ENCODE peak calls at places on chromosomes 1 and 21, in six cellular contexts. One of them, this sample, is unnamed.

GRCh38 chr1:240888039-240888786 is 276.3 kb upstream of the GREM2 start:
- DNase-seq in K562: peak
- DNase-seq in GM23338: peak
- DNase-seq in GM12878: no peak
- DNase-seq in HepG2: peak
- DNase-seq in H1: peak
- DNase-seq in this sample: peak

GRCh38 chr1:201264072-201264471 is 19.2 kb upstream of the PKP1 start:
- DNase-seq in K562: no peak
- DNase-seq in GM23338: no peak
- DNase-seq in GM12878: no peak
- DNase-seq in HepG2: no peak
- DNase-seq in H1: no peak
- DNase-seq in this sample: no peak

GRCh38 chr1:154812911-154813816 is 56.9 kb downstream of the KCNN3 start:
- DNase-seq in K562: peak
- DNase-seq in GM23338: peak
- DNase-seq in GM12878: no peak
- DNase-seq in HepG2: no peak
- DNase-seq in H1: no peak
- DNase-seq in this sample: no peak

GRCh38 chr21:46189213-46189958 is 5.1 kb upstream of the SPATC1L start:
- DNase-seq in K562: no peak
- DNase-seq in GM23338: no peak
- DNase-seq in GM12878: no peak
- DNase-seq in HepG2: no peak
- DNase-seq in H1: no peak
- DNase-seq in this sample: no peak

GRCh38 chr1:174433451-174433850 is 14.3 kb upstream of the GPR52 start:
- DNase-seq in K562: no peak
- DNase-seq in GM23338: no peak
- DNase-seq in GM12878: no peak
- DNase-seq in HepG2: no peak
- DNase-seq in H1: no peak
- DNase-seq in this sample: no peak

GRCh38 chr1:117068580-117068979 is 8.5 kb downstream of the TTF2 start:
- DNase-seq in K562: no peak
- DNase-seq in GM23338: no peak
- DNase-seq in GM12878: no peak
- DNase-seq in HepG2: no peak
- DNase-seq in H1: no peak
- DNase-seq in this sample: no peak

GRCh38 chr1:100443739-100444571 is 91.6 kb downstream of the CDC14A start:
- DNase-seq in K562: no peak
- DNase-seq in GM23338: no peak
- DNase-seq in GM12878: peak
- DNase-seq in HepG2: no peak
- DNase-seq in H1: no peak
- DNase-seq in this sample: no peak

GRCh38 chr1:51792864-51793263 is 85.7 kb downstream of the NRDC start:
- DNase-seq in K562: no peak
- DNase-seq in GM23338: no peak
- DNase-seq in GM12878: no peak
- DNase-seq in HepG2: no peak
- DNase-seq in H1: no peak
- DNase-seq in this sample: no peak

GRCh38 chr1:212302745-212303383 is 17.7 kb downstream of the PPP2R5A start:
- DNase-seq in K562: no peak
- DNase-seq in GM23338: no peak
- DNase-seq in GM12878: no peak
- DNase-seq in HepG2: no peak
- DNase-seq in H1: no peak
- DNase-seq in this sample: no peak

GRCh38 chr1:111275079-111275478 is 15.6 kb upstream of the CHIA start:
- DNase-seq in K562: no peak
- DNase-seq in GM23338: no peak
- DNase-seq in GM12878: no peak
- DNase-seq in HepG2: no peak
- DNase-seq in H1: no peak
- DNase-seq in this sample: no peak

GRCh38 chr1:241612533-241613505 is 27.4 kb downstream of the CHML start:
- DNase-seq in K562: no peak
- DNase-seq in GM23338: peak
- DNase-seq in GM12878: no peak
- DNase-seq in HepG2: no peak
- DNase-seq in H1: no peak
- DNase-seq in this sample: no peak

GRCh38 chr1:240004086-240004749 is 87.5 kb upstream of the FMN2 start:
- DNase-seq in K562: peak
- DNase-seq in GM23338: peak
- DNase-seq in GM12878: no peak
- DNase-seq in HepG2: no peak
- DNase-seq in H1: no peak
- DNase-seq in this sample: peak

GRCh38 chr1:72357411-72357810 is 75.1 kb upstream of the NEGR1 start:
- DNase-seq in K562: no peak
- DNase-seq in GM23338: no peak
- DNase-seq in GM12878: no peak
- DNase-seq in HepG2: no peak
- DNase-seq in H1: no peak
- DNase-seq in this sample: no peak

GRCh38 chr1:182886985-182887384 is 47.8 kb downstream of the DHX9 start:
- DNase-seq in K562: no peak
- DNase-seq in GM23338: no peak
- DNase-seq in GM12878: no peak
- DNase-seq in HepG2: no peak
- DNase-seq in H1: no peak
- DNase-seq in this sample: no peak

GRCh38 chr1:164739189-164739588 is 180.2 kb downstream of the PBX1 start:
- DNase-seq in K562: no peak
- DNase-seq in GM23338: no peak
- DNase-seq in GM12878: no peak
- DNase-seq in HepG2: no peak
- DNase-seq in H1: no peak
- DNase-seq in this sample: no peak

GRCh38 chr21:36511484-36512227 is 31.7 kb upstream of the CLDN14 start:
- DNase-seq in K562: no peak
- DNase-seq in GM23338: no peak
- DNase-seq in GM12878: no peak
- DNase-seq in HepG2: no peak
- DNase-seq in H1: no peak
- DNase-seq in this sample: no peak

GRCh38 chr21:42039911-42040351 is 29.8 kb upstream of the ZBTB21 start:
- DNase-seq in K562: no peak
- DNase-seq in GM23338: no peak
- DNase-seq in GM12878: no peak
- DNase-seq in HepG2: no peak
- DNase-seq in H1: no peak
- DNase-seq in this sample: no peak

GRCh38 chr1:181504294-181505115 is 21.2 kb downstream of the CACNA1E start:
- DNase-seq in K562: peak
- DNase-seq in GM23338: peak
- DNase-seq in GM12878: peak
- DNase-seq in HepG2: peak
- DNase-seq in H1: peak
- DNase-seq in this sample: peak

GRCh38 chr1:78232630-78233029 is 186.9 kb downstream of the GIPC2 start:
- DNase-seq in K562: no peak
- DNase-seq in GM23338: no peak
- DNase-seq in GM12878: no peak
- DNase-seq in HepG2: no peak
- DNase-seq in H1: no peak
- DNase-seq in this sample: no peak

GRCh38 chr1:88744142-88744541 is 60.1 kb downstream of the PKN2 start:
- DNase-seq in K562: no peak
- DNase-seq in GM23338: no peak
- DNase-seq in GM12878: no peak
- DNase-seq in HepG2: no peak
- DNase-seq in H1: no peak
- DNase-seq in this sample: no peak

GRCh38 chr21:45630066-45630694 is 13.3 kb upstream of the PCBP3 start:
- DNase-seq in K562: no peak
- DNase-seq in GM23338: no peak
- DNase-seq in GM12878: no peak
- DNase-seq in HepG2: no peak
- DNase-seq in H1: no peak
- DNase-seq in this sample: no peak

GRCh38 chr21:38306833-38307232 is 50.0 kb downstream of the KCNJ15 start:
- DNase-seq in K562: no peak
- DNase-seq in GM23338: no peak
- DNase-seq in GM12878: no peak
- DNase-seq in HepG2: no peak
- DNase-seq in H1: no peak
- DNase-seq in this sample: no peak

GRCh38 chr1:160193832-160194736 is 3.7 kb downstream of the CASQ1 start:
- DNase-seq in K562: no peak
- DNase-seq in GM23338: no peak
- DNase-seq in GM12878: no peak
- DNase-seq in HepG2: no peak
- DNase-seq in H1: no peak
- DNase-seq in this sample: no peak

GRCh38 chr1:25619101-25619890 is 2.7 kb downstream of the MAN1C1 start:
- DNase-seq in K562: peak
- DNase-seq in GM23338: peak
- DNase-seq in GM12878: no peak
- DNase-seq in HepG2: no peak
- DNase-seq in H1: peak
- DNase-seq in this sample: peak

GRCh38 chr1:109825774-109826173 is 62.1 kb upstream of the EPS8L3 start:
- DNase-seq in K562: peak
- DNase-seq in GM23338: no peak
- DNase-seq in GM12878: no peak
- DNase-seq in HepG2: no peak
- DNase-seq in H1: no peak
- DNase-seq in this sample: no peak

GRCh38 chr21:36065497-36066036 is 4.3 kb upstream of the CBR1 start:
- DNase-seq in K562: peak
- DNase-seq in GM23338: no peak
- DNase-seq in GM12878: no peak
- DNase-seq in HepG2: peak
- DNase-seq in H1: no peak
- DNase-seq in this sample: no peak

DNA sequence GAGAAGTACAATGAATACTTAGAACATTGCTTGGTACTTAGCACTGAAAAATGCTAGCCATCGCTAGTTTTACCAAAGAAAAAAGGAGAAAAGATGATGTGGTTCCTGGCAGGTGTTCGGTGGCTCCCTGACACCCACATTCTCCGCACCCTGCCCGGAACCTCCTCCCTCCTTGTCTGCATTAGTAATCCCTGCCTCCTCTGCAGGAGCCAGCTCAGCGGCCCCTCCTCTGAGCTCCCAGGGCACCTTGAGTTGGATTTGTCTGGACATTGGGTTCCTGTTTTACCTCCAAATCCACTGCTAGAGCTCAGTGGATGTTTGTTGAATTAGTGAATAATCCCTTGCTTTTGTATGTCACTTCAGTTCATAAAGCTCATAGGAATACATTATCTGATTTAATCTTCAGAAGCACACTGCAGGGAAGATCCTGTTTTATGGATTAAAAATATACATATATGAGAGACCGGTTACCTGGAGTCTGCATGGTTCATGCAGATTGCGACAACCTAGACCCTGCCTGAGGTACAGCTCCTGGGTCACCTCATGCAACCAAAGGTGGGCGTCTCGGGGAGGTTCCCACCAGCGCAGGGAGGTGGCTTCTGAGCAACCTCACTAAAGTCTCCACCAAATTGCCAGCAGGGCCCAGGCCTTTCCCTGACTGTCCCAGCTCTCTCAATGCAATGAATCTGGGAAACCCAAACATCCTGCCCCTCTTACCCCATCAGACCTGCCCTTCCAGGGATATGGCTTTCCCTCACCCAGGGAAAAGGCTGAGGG is 24.2 kb downstream of the PCAT6 start:
- DNase-seq in K562: no peak
- DNase-seq in GM23338: no peak
- DNase-seq in GM12878: no peak
- DNase-seq in HepG2: no peak
- DNase-seq in H1: no peak
- DNase-seq in this sample: no peak
- TF ChIP-seq CREB1 in K562: no peak
- TF ChIP-seq CREB1 in GM23338: no peak
- TF ChIP-seq CREB1 in GM12878: no peak
- TF ChIP-seq CREB1 in HepG2: no peak
- TF ChIP-seq CREB1 in H1: no peak
- TF ChIP-seq CREB1 in this sample: no peak

DNA sequence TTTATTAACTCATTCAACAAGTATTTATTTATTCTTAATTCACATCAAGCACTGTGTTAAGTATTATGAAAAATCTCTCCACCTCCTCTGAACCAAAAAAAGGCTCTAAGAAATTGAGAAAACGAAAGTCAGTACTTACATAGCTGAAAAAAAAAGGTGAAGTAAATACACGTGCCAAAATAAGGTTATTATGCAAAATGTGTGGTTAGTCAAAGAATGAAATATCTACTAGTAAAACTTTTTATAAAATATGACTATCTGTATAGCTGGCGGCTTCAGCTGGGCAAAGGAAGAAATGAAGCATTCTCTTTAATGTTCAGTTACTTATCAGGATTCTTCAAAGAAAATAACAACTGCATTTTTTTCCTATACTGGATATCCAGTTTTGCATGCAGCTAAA is 35.5 kb upstream of the ASPM start:
- DNase-seq in K562: no peak
- DNase-seq in GM23338: no peak
- DNase-seq in GM12878: no peak
- DNase-seq in HepG2: no peak
- DNase-seq in H1: no peak
- DNase-seq in this sample: no peak
- TF ChIP-seq CREB1 in K562: no peak
- TF ChIP-seq CREB1 in GM23338: no peak
- TF ChIP-seq CREB1 in GM12878: no peak
- TF ChIP-seq CREB1 in HepG2: no peak
- TF ChIP-seq CREB1 in H1: no peak
- TF ChIP-seq CREB1 in this sample: no peak

DNA sequence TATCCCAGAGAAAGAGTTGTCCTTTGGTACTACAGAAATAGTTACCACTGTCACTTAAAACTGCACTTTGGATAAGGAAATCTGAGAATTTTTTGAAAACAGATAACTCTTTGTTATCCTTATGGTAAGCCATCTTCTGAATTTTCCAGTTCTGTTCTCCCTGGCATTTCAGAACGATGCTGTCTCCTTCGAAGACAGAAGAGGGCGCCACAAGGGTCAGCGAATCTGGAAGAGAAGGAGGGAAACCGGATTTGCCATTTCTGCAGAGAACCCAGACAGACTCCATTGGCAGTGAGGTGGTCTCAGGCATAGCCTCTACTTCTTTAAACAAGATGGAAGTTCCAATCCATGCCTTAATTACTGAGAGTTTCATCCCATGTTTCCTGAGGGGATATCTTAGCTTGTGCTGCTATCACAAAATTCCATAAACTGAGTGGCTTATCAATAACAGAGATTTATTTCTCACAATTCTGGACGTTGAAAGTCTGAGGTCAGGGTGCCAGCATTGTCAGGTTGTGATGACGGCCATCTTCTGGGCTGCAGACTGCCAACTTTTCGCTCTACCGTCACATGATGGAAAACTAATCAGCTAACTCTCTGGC is 6.4 kb downstream of the FCRL2 start:
- DNase-seq in K562: no peak
- DNase-seq in GM23338: peak
- DNase-seq in GM12878: no peak
- DNase-seq in HepG2: no peak
- DNase-seq in H1: peak
- DNase-seq in this sample: peak
- TF ChIP-seq CREB1 in K562: no peak
- TF ChIP-seq CREB1 in GM23338: no peak
- TF ChIP-seq CREB1 in GM12878: no peak
- TF ChIP-seq CREB1 in HepG2: no peak
- TF ChIP-seq CREB1 in H1: no peak
- TF ChIP-seq CREB1 in this sample: no peak

GRCh38 chr1:225514671-225515081 is 86.8 kb upstream of the LBR start:
- DNase-seq in K562: no peak
- DNase-seq in GM23338: no peak
- DNase-seq in GM12878: no peak
- DNase-seq in HepG2: no peak
- DNase-seq in H1: no peak
- DNase-seq in this sample: peak
- TF ChIP-seq CREB1 in K562: no peak
- TF ChIP-seq CREB1 in GM23338: no peak
- TF ChIP-seq CREB1 in GM12878: no peak
- TF ChIP-seq CREB1 in HepG2: no peak
- TF ChIP-seq CREB1 in H1: no peak
- TF ChIP-seq CREB1 in this sample: no peak

This sample was measured in WTC11.